ENCODE peak calls at places on chromosomes 13 and 19, in four cellular contexts. One of them, this sample, is unnamed.

GRCh38 chr19:46471116-46471733 is at the start of gene PNMA8A:
- DNase-seq in colonic mucosa: no peak
- DNase-seq in MM.1S: no peak
- DNase-seq in mesendoderm: peak; percentile 91
- DNase-seq in this sample: peak; percentile 94

GRCh38 chr19:30227661-30228112 is 144.5 kb upstream of the ZNF536 start:
- DNase-seq in mesendoderm: peak; percentile 81
- DNase-seq in colonic mucosa: peak; percentile 67
- DNase-seq in MM.1S: peak; percentile 23
- DNase-seq in this sample: peak; percentile 84

GRCh38 chr13:29802621-29803020 is 47.8 kb downstream of the UBL3 start:
- DNase-seq in MM.1S: no peak
- DNase-seq in mesendoderm: no peak
- DNase-seq in colonic mucosa: no peak
- DNase-seq in this sample: no peak

GRCh38 chr19:10112037-10112751 is 701 bp downstream of the P2RY11 start:
- DNase-seq in mesendoderm: peak; percentile 38
- DNase-seq in MM.1S: peak; percentile 59
- DNase-seq in colonic mucosa: no peak
- DNase-seq in this sample: no peak

GRCh38 chr19:57317503-57317902 is 2.8 kb upstream of the ZNF543 start:
- DNase-seq in MM.1S: no peak
- DNase-seq in colonic mucosa: no peak
- DNase-seq in mesendoderm: no peak
- DNase-seq in this sample: no peak

GRCh38 chr19:30163663-30164062 is 208.5 kb upstream of the ZNF536 start:
- DNase-seq in colonic mucosa: no peak
- DNase-seq in MM.1S: no peak
- DNase-seq in mesendoderm: no peak
- DNase-seq in this sample: no peak

GRCh38 chr19:17234911-17235617 is 9.0 kb downstream of the OCEL1 start:
- DNase-seq in colonic mucosa: peak; percentile 81
- DNase-seq in MM.1S: peak; percentile 66
- DNase-seq in mesendoderm: peak; percentile 77
- DNase-seq in this sample: no peak

GRCh38 chr19:50717026-50717723 is 2.4 kb downstream of the SHANK1 start:
- DNase-seq in mesendoderm: no peak
- DNase-seq in MM.1S: no peak
- DNase-seq in colonic mucosa: no peak
- DNase-seq in this sample: no peak

GRCh38 chr19:33809960-33810359 is 13.3 kb downstream of the KCTD15 start:
- DNase-seq in MM.1S: no peak
- DNase-seq in colonic mucosa: no peak
- DNase-seq in mesendoderm: no peak
- DNase-seq in this sample: no peak

GRCh38 chr13:46552302-46552680 is 679 bp upstream of the LRCH1 start:
- DNase-seq in colonic mucosa: peak; percentile 46
- DNase-seq in MM.1S: no peak
- DNase-seq in mesendoderm: no peak
- DNase-seq in this sample: no peak

GRCh38 chr19:9885077-9885552 is 50.0 kb downstream of the PIN1 start:
- DNase-seq in MM.1S: no peak
- DNase-seq in colonic mucosa: no peak
- DNase-seq in mesendoderm: peak; percentile 40
- DNase-seq in this sample: no peak

GRCh38 chr13:84553252-84553651 is 671.0 kb upstream of the SLITRK1 start:
- DNase-seq in MM.1S: no peak
- DNase-seq in mesendoderm: no peak
- DNase-seq in colonic mucosa: no peak
- DNase-seq in this sample: no peak

GRCh38 chr13:66837246-66837645 is 392.9 kb downstream of the PCDH9 start:
- DNase-seq in colonic mucosa: no peak
- DNase-seq in MM.1S: no peak
- DNase-seq in mesendoderm: no peak
- DNase-seq in this sample: no peak

GRCh38 chr13:46893820-46894533 is 2.9 kb downstream of the HTR2A start:
- DNase-seq in MM.1S: peak; percentile 26
- DNase-seq in colonic mucosa: peak; percentile 68
- DNase-seq in mesendoderm: peak; percentile 70
- DNase-seq in this sample: peak; percentile 71

GRCh38 chr19:11624064-11624463 is 26.8 kb downstream of the ZNF627 start:
- DNase-seq in mesendoderm: no peak
- DNase-seq in colonic mucosa: no peak
- DNase-seq in MM.1S: no peak
- DNase-seq in this sample: no peak

GRCh38 chr19:8663920-8664670 is 33.7 kb downstream of the NFILZ start:
- DNase-seq in MM.1S: peak; percentile 2
- DNase-seq in mesendoderm: no peak
- DNase-seq in colonic mucosa: no peak
- DNase-seq in this sample: no peak

GRCh38 chr19:10887616-10888367 is 16.4 kb downstream of the CARM1 start:
- DNase-seq in MM.1S: no peak
- DNase-seq in colonic mucosa: no peak
- DNase-seq in mesendoderm: no peak
- DNase-seq in this sample: no peak

GRCh38 chr19:17784201-17785008 is 10.5 kb upstream of the B3GNT3 start:
- DNase-seq in MM.1S: peak; percentile 42
- DNase-seq in mesendoderm: peak; percentile 85
- DNase-seq in colonic mucosa: peak; percentile 80
- DNase-seq in this sample: peak; percentile 54

GRCh38 chr19:383922-384800 is 24.8 kb downstream of the C2CD4C start:
- DNase-seq in colonic mucosa: no peak
- DNase-seq in mesendoderm: peak; percentile 75
- DNase-seq in MM.1S: no peak
- DNase-seq in this sample: no peak

GRCh38 chr19:38559428-38560401 is 58.0 kb downstream of the MAP4K1 start:
- DNase-seq in mesendoderm: no peak
- DNase-seq in MM.1S: peak; percentile 49
- DNase-seq in colonic mucosa: no peak
- DNase-seq in this sample: no peak

GRCh38 chr19:4495471-4495870 is 22.8 kb downstream of the PLIN4 start:
- DNase-seq in mesendoderm: no peak
- DNase-seq in MM.1S: no peak
- DNase-seq in colonic mucosa: no peak
- DNase-seq in this sample: no peak

GRCh38 chr13:23701646-23702045 is 131.4 kb downstream of the TNFRSF19 start:
- DNase-seq in MM.1S: no peak
- DNase-seq in colonic mucosa: no peak
- DNase-seq in mesendoderm: no peak
- DNase-seq in this sample: no peak

GRCh38 chr13:81017525-81018152 is 676.7 kb upstream of the SPRY2 start:
- DNase-seq in colonic mucosa: no peak
- DNase-seq in mesendoderm: peak; percentile 53
- DNase-seq in MM.1S: peak; percentile 68
- DNase-seq in this sample: peak; percentile 23

GRCh38 chr19:52237197-52237596 is 32.2 kb upstream of the ZNF766 start:
- DNase-seq in MM.1S: no peak
- DNase-seq in mesendoderm: no peak
- DNase-seq in colonic mucosa: no peak
- DNase-seq in this sample: no peak

GRCh38 chr13:52851153-52851962 is 2.9 kb upstream of the PCDH8 start:
- DNase-seq in MM.1S: peak; percentile 83
- DNase-seq in mesendoderm: peak; percentile 81
- DNase-seq in colonic mucosa: peak; percentile 44
- DNase-seq in this sample: peak; percentile 88

GRCh38 chr19:51338563-51339312 is 3.2 kb downstream of the VSIG10L start:
- DNase-seq in colonic mucosa: peak; percentile 91
- DNase-seq in MM.1S: no peak
- DNase-seq in mesendoderm: peak; percentile 89
- DNase-seq in this sample: peak; percentile 78

GRCh38 chr13:109673477-109673876 is 112.9 kb downstream of the IRS2 start:
- DNase-seq in MM.1S: no peak
- DNase-seq in colonic mucosa: no peak
- DNase-seq in mesendoderm: no peak
- DNase-seq in this sample: no peak

GRCh38 chr19:30556230-30556711 is 184.1 kb downstream of the ZNF536 start:
- DNase-seq in mesendoderm: peak; percentile 71
- DNase-seq in MM.1S: no peak
- DNase-seq in colonic mucosa: no peak
- DNase-seq in this sample: no peak

GRCh38 chr19:45103200-45103624 is 10.2 kb downstream of the PPP1R37 start:
- DNase-seq in colonic mucosa: no peak
- DNase-seq in mesendoderm: no peak
- DNase-seq in MM.1S: no peak
- DNase-seq in this sample: no peak

GRCh38 chr19:11381535-11382369 is 2.4 kb downstream of the EPOR start:
- DNase-seq in MM.1S: peak; percentile 92
- DNase-seq in mesendoderm: peak; percentile 96
- DNase-seq in colonic mucosa: peak; percentile 85
- DNase-seq in this sample: peak; percentile 83

GRCh38 chr13:109816112-109816978 is 30.0 kb upstream of the IRS2 start:
- DNase-seq in MM.1S: no peak
- DNase-seq in mesendoderm: no peak
- DNase-seq in colonic mucosa: no peak
- DNase-seq in this sample: no peak

GRCh38 chr19:56107626-56108351 is 13.3 kb downstream of the ZNF787 start:
- DNase-seq in mesendoderm: no peak
- DNase-seq in colonic mucosa: no peak
- DNase-seq in MM.1S: no peak
- DNase-seq in this sample: no peak

GRCh38 chr19:57566396-57567256 is 7.0 kb upstream of the ZNF550 start:
- DNase-seq in MM.1S: no peak
- DNase-seq in colonic mucosa: no peak
- DNase-seq in mesendoderm: peak; percentile 55
- DNase-seq in this sample: no peak

GRCh38 chr19:19053508-19054314 is 10.1 kb upstream of the SLC25A42 start:
- DNase-seq in mesendoderm: peak; percentile 73
- DNase-seq in MM.1S: peak; percentile 55
- DNase-seq in colonic mucosa: peak; percentile 65
- DNase-seq in this sample: peak; percentile 59

GRCh38 chr13:44435142-44435982 is 61.7 kb downstream of the SERP2 start:
- DNase-seq in mesendoderm: peak; percentile 100
- DNase-seq in MM.1S: peak; percentile 89
- DNase-seq in colonic mucosa: peak; percentile 99
- DNase-seq in this sample: peak; percentile 99

GRCh38 chr19:37594982-37595382 is 306 bp downstream of the ZNF540 start:
- DNase-seq in colonic mucosa: peak; percentile 68
- DNase-seq in MM.1S: peak; percentile 20
- DNase-seq in mesendoderm: no peak
- DNase-seq in this sample: no peak

GRCh38 chr19:36151144-36152051 is 849 bp downstream of the COX7A1 start:
- DNase-seq in MM.1S: no peak
- DNase-seq in colonic mucosa: no peak
- DNase-seq in mesendoderm: peak; percentile 34
- DNase-seq in this sample: no peak
- H3K9ac ChIP-seq in MM.1S: no peak overlapping the region
- H3K9ac ChIP-seq in colonic mucosa: peak overlapping the region; percentile 55
- H3K9ac ChIP-seq in mesendoderm: no peak overlapping the region
- H3K9ac ChIP-seq in this sample: no peak overlapping the region

GRCh38 chr13:20869540-20869939 is 33.0 kb downstream of the XPO4 start:
- DNase-seq in MM.1S: no peak
- DNase-seq in mesendoderm: no peak
- DNase-seq in colonic mucosa: no peak
- DNase-seq in this sample: no peak
- H3K9ac ChIP-seq in MM.1S: no peak overlapping the region
- H3K9ac ChIP-seq in mesendoderm: no peak overlapping the region
- H3K9ac ChIP-seq in colonic mucosa: no peak overlapping the region
- H3K9ac ChIP-seq in this sample: no peak overlapping the region

GRCh38 chr13:77696006-77696862 is 1.3 kb upstream of the SLAIN1 start:
- DNase-seq in colonic mucosa: no peak
- DNase-seq in mesendoderm: peak; percentile 22
- DNase-seq in MM.1S: peak; percentile 14
- DNase-seq in this sample: peak; percentile 37

GRCh38 chr13:77699059-77699680 is 1.7 kb downstream of the SLAIN1 start:
- DNase-seq in mesendoderm: no peak
- DNase-seq in MM.1S: no peak
- DNase-seq in colonic mucosa: no peak
- DNase-seq in this sample: no peak

GRCh38 chr13:77698211-77699058 is 948 bp downstream of the SLAIN1 start:
- DNase-seq in mesendoderm: peak; percentile 53
- DNase-seq in MM.1S: peak; percentile 67
- DNase-seq in colonic mucosa: peak; percentile 28
- DNase-seq in this sample: peak; percentile 36

GRCh38 chr13:77697208-77698103 is at the start of gene SLAIN1:
- DNase-seq in mesendoderm: peak; percentile 89
- DNase-seq in colonic mucosa: peak; percentile 72
- DNase-seq in MM.1S: peak; percentile 85
- DNase-seq in this sample: peak; percentile 85

GRCh38 chr13:77696863-77697207 is 652 bp upstream of the SLAIN1 start:
- DNase-seq in colonic mucosa: no peak
- DNase-seq in mesendoderm: no peak
- DNase-seq in MM.1S: no peak
- DNase-seq in this sample: no peak
- H3K9ac ChIP-seq in colonic mucosa: no peak overlapping the region
- H3K9ac ChIP-seq in mesendoderm: peak overlapping the region; percentile 50
- H3K9ac ChIP-seq in MM.1S: peak overlapping the region; percentile 46
- H3K9ac ChIP-seq in this sample: no peak overlapping the region

GRCh38 chr13:89827552-89827951 is 1519.9 kb upstream of the MIR17HG start:
- DNase-seq in colonic mucosa: no peak
- DNase-seq in mesendoderm: peak; percentile 1
- DNase-seq in MM.1S: no peak
- DNase-seq in this sample: no peak

DNA sequence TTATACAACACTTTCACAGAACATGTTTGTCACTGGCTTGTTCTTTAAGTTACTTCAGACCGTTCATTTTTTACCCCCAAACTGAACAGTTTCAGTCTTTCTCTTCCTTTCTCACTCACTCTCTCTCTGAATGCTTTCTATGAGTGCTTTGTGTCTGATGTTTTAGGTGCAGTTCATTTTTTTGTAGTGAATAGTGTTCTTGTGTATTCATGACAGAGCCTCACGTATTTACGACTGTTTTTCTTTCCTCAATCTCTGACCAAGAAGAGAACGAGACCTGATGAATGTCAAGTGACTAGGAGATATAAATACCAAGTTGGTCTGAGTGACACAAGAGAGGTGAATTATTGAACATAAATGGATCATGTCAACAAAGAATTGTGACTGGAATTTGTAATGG is 1525.0 kb upstream of the MIR17HG start:
- DNase-seq in mesendoderm: no peak
- DNase-seq in colonic mucosa: no peak
- DNase-seq in MM.1S: no peak
- DNase-seq in this sample: no peak
- H3K9ac ChIP-seq in mesendoderm: no peak overlapping the region
- H3K9ac ChIP-seq in colonic mucosa: no peak overlapping the region
- H3K9ac ChIP-seq in MM.1S: no peak overlapping the region
- H3K9ac ChIP-seq in this sample: no peak overlapping the region

GRCh38 chr19:40231544-40232424 is 5.3 kb upstream of the CCNP start:
- DNase-seq in MM.1S: no peak
- DNase-seq in mesendoderm: peak; percentile 78
- DNase-seq in colonic mucosa: no peak
- DNase-seq in this sample: no peak

GRCh38 chr19:40229926-40230417 is 3.5 kb upstream of the CCNP start:
- DNase-seq in MM.1S: no peak
- DNase-seq in mesendoderm: no peak
- DNase-seq in colonic mucosa: no peak
- DNase-seq in this sample: no peak

GRCh38 chr19:40229484-40229883 is 3.0 kb upstream of the CCNP start:
- DNase-seq in mesendoderm: peak; percentile 33
- DNase-seq in colonic mucosa: no peak
- DNase-seq in MM.1S: no peak
- DNase-seq in this sample: no peak

GRCh38 chr19:40232479-40232878 is 6.0 kb upstream of the CCNP start:
- DNase-seq in MM.1S: no peak
- DNase-seq in mesendoderm: no peak
- DNase-seq in colonic mucosa: no peak
- DNase-seq in this sample: no peak

GRCh38 chr19:40231057-40231456 is 4.6 kb upstream of the CCNP start:
- DNase-seq in colonic mucosa: no peak
- DNase-seq in MM.1S: no peak
- DNase-seq in mesendoderm: no peak
- DNase-seq in this sample: no peak
- H3K9ac ChIP-seq in colonic mucosa: no peak overlapping the region
- H3K9ac ChIP-seq in MM.1S: no peak overlapping the region
- H3K9ac ChIP-seq in mesendoderm: no peak overlapping the region
- H3K9ac ChIP-seq in this sample: no peak overlapping the region

This sample was measured in neuronal stem cell.